ENCODE peak calls at places on chromosomes 5 and 9, in ten cellular contexts. X is fibroblast of the aortic adventitia; C is type B pancreatic cell; E is heart right ventricle; Z is ovary; T is glutamatergic neuron; B is omental fat pad; I is pancreas; J is CD4-positive, alpha-beta T cell; M is AG04449. W is an unnamed sample.

GRCh38 chr5:107223066-107223465 is 447.7 kb downstream of the EFNA5 start:
- DNase-seq in X (no peak), C (no peak), E (no peak), Z (no peak), T (no peak), B (no peak), I (no peak), J (no peak), M (no peak), W (no peak)

GRCh38 chr5:62460578-62460983 is 48.0 kb downstream of the IPO11 start:
- DNase-seq in X (peak; percentile 76), C (no peak), E (no peak), Z (no peak), T (no peak), B (no peak), I (no peak), J (no peak), M (no peak), W (no peak)

GRCh38 chr5:148957591-148958202 is 105.2 kb downstream of the SH3TC2 start:
- DNase-seq in X (peak; percentile 41), C (no peak), E (no peak), Z (no peak), T (peak; percentile 61), B (no peak), I (no peak), J (peak; percentile 6), M (no peak), W (no peak)

GRCh38 chr9:127021664-127022337 is 100.6 kb downstream of the ANGPTL2 start:
- DNase-seq in X (peak; percentile 100), C (no peak), E (peak; percentile 91), Z (peak; percentile 96), T (peak; percentile 70), B (no peak), I (peak; percentile 49), J (no peak), M (peak; percentile 97), W (peak; percentile 64)

GRCh38 chr5:58274199-58274598 is 185.7 kb downstream of the PLK2 start:
- DNase-seq in X (no peak), C (no peak), E (no peak), Z (no peak), T (no peak), B (no peak), I (no peak), J (no peak), M (no peak), W (no peak)

GRCh38 chr5:16579142-16579541 is 37.7 kb downstream of the RETREG1 start:
- DNase-seq in X (no peak), C (no peak), E (peak; percentile 33), Z (no peak), T (no peak), B (no peak), I (no peak), J (no peak), M (no peak), W (no peak)

GRCh38 chr9:132319421-132320110 is 35.2 kb downstream of the SETX start:
- DNase-seq in X (peak; percentile 68), C (no peak), E (no peak), Z (no peak), T (no peak), B (no peak), I (no peak), J (no peak), M (no peak), W (no peak)

GRCh38 chr5:8766448-8766847 is 779.4 kb downstream of the SEMA5A start:
- DNase-seq in X (no peak), C (no peak), E (no peak), Z (no peak), T (no peak), B (no peak), I (no peak), J (no peak), M (no peak), W (no peak)

GRCh38 chr5:54311178-54311811 is 922 bp upstream of the ARL15 start:
- DNase-seq in X (peak; percentile 32), C (no peak), E (no peak), Z (no peak), T (no peak), B (no peak), I (no peak), J (no peak), M (no peak), W (no peak)

GRCh38 chr9:97980479-97980803 is 2.7 kb upstream of the ANP32B start:
- DNase-seq in X (peak; percentile 64), C (no peak), E (peak; percentile 48), Z (no peak), T (no peak), B (no peak), I (no peak), J (no peak), M (no peak), W (no peak)

GRCh38 chr9:5750569-5750968 is 82.3 kb downstream of the ERMP1 start:
- DNase-seq in X (no peak), C (no peak), E (no peak), Z (no peak), T (no peak), B (no peak), I (no peak), J (no peak), M (no peak), W (no peak)

GRCh38 chr9:133959171-133959570 is 33.0 kb downstream of the VAV2 start:
- DNase-seq in X (no peak), C (no peak), E (no peak), Z (no peak), T (no peak), B (no peak), I (no peak), J (no peak), M (no peak), W (no peak)

DNA sequence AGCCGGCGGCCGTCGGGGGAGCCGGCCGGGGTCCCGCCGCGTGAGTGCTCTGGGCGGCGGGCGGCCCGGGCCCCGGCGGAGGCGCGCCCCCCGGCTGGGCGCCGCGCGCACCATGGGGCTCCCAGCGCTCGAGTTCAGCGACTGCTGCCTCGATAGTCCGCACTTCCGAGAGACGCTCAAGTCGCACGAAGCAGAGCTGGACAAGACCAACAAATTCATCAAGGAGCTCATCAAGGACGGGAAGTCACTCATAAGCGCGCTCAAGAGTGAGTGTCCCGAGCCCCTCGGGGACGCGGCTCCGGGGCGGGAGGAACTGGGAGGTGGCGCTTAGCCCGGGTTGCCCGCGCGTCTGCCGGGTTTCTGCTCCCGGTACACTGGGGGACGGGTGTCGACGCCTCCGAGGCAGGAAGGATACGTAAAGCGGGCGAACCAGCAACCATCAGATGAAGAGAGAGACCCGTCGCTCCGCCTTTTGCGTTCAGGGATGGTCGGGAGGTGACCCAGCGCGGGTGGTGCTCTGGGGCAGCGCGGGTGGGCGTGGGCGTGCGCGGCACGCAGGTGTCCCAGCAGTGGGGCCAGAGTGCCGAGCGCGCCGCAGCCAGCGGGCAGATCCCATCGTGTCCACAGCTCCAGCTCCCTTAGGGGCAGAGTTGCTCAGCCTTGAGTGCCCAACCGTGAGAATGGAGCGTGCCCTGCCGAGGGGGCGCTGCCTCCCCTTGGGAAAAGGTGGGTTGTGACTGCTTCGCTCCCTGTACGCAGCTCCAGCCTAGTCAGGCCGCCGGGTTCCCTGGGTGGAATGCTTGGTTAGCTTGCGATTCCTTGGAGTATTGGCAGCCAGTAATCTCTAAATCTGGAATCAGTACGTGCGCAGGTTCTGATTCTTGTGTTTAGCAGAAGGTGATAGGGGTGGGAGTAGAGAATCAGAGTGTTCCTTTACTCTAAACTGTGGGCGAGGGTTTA is 753 bp downstream of the ARHGAP26 start:
- DNase-seq in X (peak; percentile 27), C (no peak), E (peak; percentile 67), Z (peak; percentile 51), T (peak; percentile 62), B (no peak), I (peak; percentile 43), J (peak; percentile 35), M (no peak), W (peak; percentile 24)
- TF ChIP-seq CTCF in X (no peak), C (no peak), E (no peak), Z (no peak), T (no peak), B (no peak), I (no peak), J (no peak), M (peak; percentile 4), W (no peak)

DNA sequence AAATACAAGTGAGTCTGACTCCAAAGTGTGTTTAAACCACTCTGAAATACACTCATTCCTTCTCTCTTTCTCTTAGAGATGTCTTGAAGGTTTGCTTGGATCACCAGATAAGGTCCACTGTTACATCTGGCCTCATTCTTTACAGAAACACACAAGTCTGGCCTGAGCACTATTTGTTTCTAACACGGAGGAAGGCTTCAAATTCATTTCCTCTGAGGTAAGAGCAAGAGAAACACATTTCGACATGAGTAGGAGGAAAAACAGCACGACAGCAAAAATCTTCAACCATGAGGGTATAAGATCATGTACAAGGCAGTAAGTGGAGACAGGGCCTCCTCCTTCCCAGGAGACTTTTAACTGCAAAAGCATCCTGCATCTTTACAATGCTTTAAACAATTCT is 8.0 kb downstream of the SIL1 start:
- DNase-seq in X (peak; percentile 84), C (no peak), E (no peak), Z (no peak), T (no peak), B (no peak), I (no peak), J (no peak), M (peak; percentile 67), W (no peak)
- TF ChIP-seq CTCF in X (no peak), C (no peak), E (no peak), Z (no peak), T (no peak), B (no peak), I (no peak), J (no peak), M (no peak), W (no peak)

DNA sequence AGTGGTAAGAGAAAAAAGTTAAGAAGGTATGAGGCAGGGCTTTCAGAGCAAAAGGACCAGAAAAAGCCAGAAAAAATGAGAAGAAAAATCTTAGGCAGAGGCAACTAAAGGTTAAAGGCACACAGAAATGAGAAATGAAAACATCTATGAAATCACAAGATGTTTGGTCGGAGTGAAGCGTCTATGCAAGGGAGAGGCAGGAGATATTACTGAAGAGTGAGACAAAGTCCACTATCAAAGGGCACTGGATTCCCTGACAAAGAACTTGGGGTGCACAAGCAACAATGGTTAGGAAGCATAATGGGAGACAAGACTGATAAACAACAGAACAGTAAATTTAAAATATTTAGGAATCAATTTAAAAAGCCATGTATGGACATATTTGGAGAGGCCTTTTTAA is 16.9 kb downstream of the PANK3 start:
- DNase-seq in X (no peak), C (no peak), E (no peak), Z (no peak), T (no peak), B (no peak), I (no peak), J (no peak), M (no peak), W (no peak)
- TF ChIP-seq CTCF in X (no peak), C (no peak), E (no peak), Z (no peak), T (no peak), B (no peak), I (no peak), J (no peak), M (no peak), W (no peak)

GRCh38 chr5:136382071-136382470 is 16.7 kb upstream of the TRPC7 start:
- DNase-seq in X (no peak), C (no peak), E (no peak), Z (no peak), T (no peak), B (no peak), I (no peak), J (no peak), M (no peak), W (no peak)

GRCh38 chr5:136388474-136388873 is 23.1 kb upstream of the TRPC7 start:
- DNase-seq in X (no peak), C (no peak), E (no peak), Z (no peak), T (no peak), B (no peak), I (no peak), J (no peak), M (no peak), W (no peak)

GRCh38 chr5:136382791-136383190 is 17.4 kb upstream of the TRPC7 start:
- DNase-seq in X (no peak), C (no peak), E (no peak), Z (no peak), T (no peak), B (no peak), I (no peak), J (no peak), M (no peak), W (no peak)
- TF ChIP-seq CTCF in X (no peak), C (no peak), E (no peak), Z (no peak), T (no peak), B (no peak), I (no peak), J (no peak), M (no peak), W (no peak)